ENCODE peak calls at places on chromosomes 11 and 22, in seven cellular contexts. U is Panc1, E is endothelial cell of umbilical vein, K is HCT116, D is GM23338, V is transverse colon, B is sigmoid colon. M is an unnamed sample.
A peak's percentile ranks its signal among the peaks of the same experiment; 100 is the strongest.

GRCh38 chr22:49767355-49768062 is 60.2 kb downstream of the BRD1 start:
- DNase-seq in U (peak; percentile 28), E (peak; percentile 64), K (peak; percentile 42), D (peak; percentile 82), V (peak; percentile 13), B (peak; percentile 61), M (no peak)

GRCh38 chr11:126268361-126268707 is 361 bp downstream of the SRPRA start:
- DNase-seq in U (no peak), E (no peak), K (no peak), D (peak; percentile 55), V (no peak), B (peak; percentile 70), M (no peak)

GRCh38 chr11:33694346-33695050 is 6.1 kb downstream of the C11orf91 start:
- DNase-seq in U (no peak), E (no peak), K (no peak), D (no peak), V (no peak), B (no peak), M (no peak)

GRCh38 chr11:60995798-60996197 is 24.3 kb downstream of the CD6 start:
- DNase-seq in U (no peak), E (no peak), K (no peak), D (no peak), V (no peak), B (no peak), M (no peak)

GRCh38 chr22:22110548-22111266 is 128.1 kb upstream of the TOP3B start:
- DNase-seq in U (peak; percentile 73), E (peak; percentile 23), K (peak; percentile 46), D (peak; percentile 74), V (peak; percentile 51), B (no peak), M (no peak)

GRCh38 chr22:45309422-45310227 is at the start of gene FAM118A:
- DNase-seq in U (peak; percentile 18), E (peak; percentile 91), K (peak; percentile 73), D (peak; percentile 95), V (peak; percentile 97), B (peak; percentile 96), M (peak; percentile 92)

GRCh38 chr22:27749597-27750225 is 51.8 kb downstream of the MN1 start:
- DNase-seq in U (no peak), E (no peak), K (no peak), D (peak; percentile 59), V (no peak), B (peak; percentile 63), M (no peak)

GRCh38 chr11:77082838-77083552 is 16.2 kb downstream of the CAPN5 start:
- DNase-seq in U (no peak), E (peak; percentile 64), K (no peak), D (no peak), V (peak; percentile 69), B (peak; percentile 87), M (peak; percentile 47)

GRCh38 chr22:42642801-42643631 is 2.6 kb upstream of the ATP5MGL start:
- DNase-seq in U (no peak), E (no peak), K (no peak), D (no peak), V (no peak), B (no peak), M (no peak)

GRCh38 chr11:130513132-130513531 is 64.7 kb downstream of the ADAMTS15 start:
- DNase-seq in U (no peak), E (no peak), K (no peak), D (no peak), V (peak; percentile 49), B (peak; percentile 94), M (no peak)

GRCh38 chr11:80163441-80163840 is 722.6 kb upstream of the TENM4 start:
- DNase-seq in U (no peak), E (no peak), K (no peak), D (no peak), V (no peak), B (no peak), M (no peak)

GRCh38 chr22:40312050-40312449 is 34.2 kb upstream of the ADSL start:
- DNase-seq in U (no peak), E (no peak), K (no peak), D (no peak), V (no peak), B (no peak), M (no peak)

GRCh38 chr11:1202776-1203504 is 19.9 kb upstream of the MUC5B start:
- DNase-seq in U (peak; percentile 32), E (peak; percentile 29), K (peak; percentile 23), D (peak; percentile 88), V (peak; percentile 69), B (peak; percentile 66), M (peak; percentile 62)

GRCh38 chr11:45473491-45473890 is 187.3 kb upstream of the SYT13 start:
- DNase-seq in U (no peak), E (no peak), K (no peak), D (peak; percentile 21), V (no peak), B (peak; percentile 20), M (no peak)

GRCh38 chr11:58567889-58568512 is 7.7 kb downstream of the LPXN start:
- DNase-seq in U (peak; percentile 39), E (peak; percentile 76), K (peak; percentile 51), D (peak; percentile 80), V (peak; percentile 65), B (no peak), M (peak; percentile 54)

GRCh38 chr11:95485115-95485900 is 254.3 kb upstream of the SESN3 start:
- DNase-seq in U (no peak), E (no peak), K (no peak), D (no peak), V (no peak), B (no peak), M (no peak)

GRCh38 chr11:132715041-132715440 is 817.3 kb downstream of the OPCML start:
- DNase-seq in U (no peak), E (no peak), K (no peak), D (no peak), V (no peak), B (no peak), M (no peak)

GRCh38 chr11:111665779-111666178 is 63.5 kb downstream of the SIK2 start:
- DNase-seq in U (no peak), E (peak; percentile 55), K (no peak), D (peak; percentile 72), V (no peak), B (no peak), M (no peak)

GRCh38 chr11:11345099-11345498 is 8.0 kb downstream of the CSNK2A3 start:
- DNase-seq in U (no peak), E (no peak), K (no peak), D (no peak), V (no peak), B (no peak), M (no peak)

GRCh38 chr11:96091476-96091875 is 167.6 kb upstream of the MTMR2 start:
- DNase-seq in U (peak; percentile 20), E (no peak), K (no peak), D (no peak), V (no peak), B (no peak), M (no peak)

GRCh38 chr11:38990139-38990538 is 2392.1 kb upstream of the RAG2 start:
- DNase-seq in U (no peak), E (no peak), K (no peak), D (no peak), V (peak; percentile 14), B (no peak), M (no peak)
- TF ChIP-seq POLR2AphosphoS5 in U (no peak), E (no peak), K (no peak), D (no peak), V (no peak), B (no peak), M (no peak)

GRCh38 chr11:66567787-66568123 is 651 bp downstream of the CTSF start:
- DNase-seq in U (no peak), E (no peak), K (no peak), D (no peak), V (no peak), B (no peak), M (no peak)

GRCh38 chr11:66570117-66570825 is 1.9 kb upstream of the CTSF start:
- DNase-seq in U (no peak), E (no peak), K (no peak), D (peak; percentile 68), V (no peak), B (no peak), M (no peak)

GRCh38 chr11:66569076-66569475 is 670 bp upstream of the CTSF start:
- DNase-seq in U (no peak), E (no peak), K (no peak), D (no peak), V (no peak), B (no peak), M (no peak)

GRCh38 chr11:66568124-66568916 is at the start of gene CTSF:
- DNase-seq in U (peak; percentile 28), E (peak; percentile 85), K (no peak), D (peak; percentile 93), V (peak; percentile 85), B (peak; percentile 95), M (peak; percentile 88)

GRCh38 chr11:66570826-66571222 is 2.4 kb upstream of the CTSF start:
- DNase-seq in U (no peak), E (no peak), K (no peak), D (peak; percentile 33), V (no peak), B (no peak), M (no peak)
- H3K4me1 ChIP-seq in U (no peaks in the 10 kb centered on the region), E (peaks cover 3% of the 10 kb centered on the region), K (no peaks in the 10 kb centered on the region), D (peaks cover 23% of the 10 kb centered on the region), V (peaks cover 18% of the 10 kb centered on the region), B (no peaks in the 10 kb centered on the region), M (no peaks in the 10 kb centered on the region)

DNA sequence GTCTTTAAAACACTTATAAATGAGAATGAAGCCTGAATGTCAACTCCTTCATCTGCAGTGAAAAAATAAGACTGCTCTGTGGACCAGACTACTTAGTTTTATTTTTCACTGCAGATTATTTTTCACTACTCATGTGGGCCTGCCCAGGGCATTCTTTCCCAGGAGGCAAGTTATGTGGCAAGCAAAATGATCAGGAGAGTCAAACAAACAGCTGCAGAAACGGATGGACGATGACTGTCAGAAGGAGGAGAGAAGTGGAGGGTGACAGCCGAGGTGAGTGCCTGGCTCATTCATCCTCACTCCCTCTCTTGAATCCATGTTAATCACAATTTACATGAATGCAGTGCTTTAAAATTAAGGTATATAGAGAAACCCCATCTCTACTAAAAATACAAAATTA is 5.8 kb upstream of the LRP5 start:
- DNase-seq in U (no peak), E (no peak), K (no peak), D (no peak), V (no peak), B (no peak), M (no peak)
- TF ChIP-seq POLR2AphosphoS5 in U (no peak), E (no peak), K (no peak), D (no peak), V (no peak), B (no peak), M (no peak)

GRCh38 chr22:17924735-17925727 is 99.3 kb downstream of the MICAL3 start:
- DNase-seq in U (no peak), E (peak; percentile 54), K (no peak), D (no peak), V (no peak), B (no peak), M (no peak)

GRCh38 chr22:17929909-17930308 is 94.5 kb downstream of the MICAL3 start:
- DNase-seq in U (no peak), E (no peak), K (no peak), D (no peak), V (no peak), B (no peak), M (no peak)

GRCh38 chr22:17926516-17926915 is 97.8 kb downstream of the MICAL3 start:
- DNase-seq in U (no peak), E (no peak), K (no peak), D (no peak), V (no peak), B (no peak), M (no peak)

GRCh38 chr22:17928391-17928790 is 96.0 kb downstream of the MICAL3 start:
- DNase-seq in U (no peak), E (no peak), K (no peak), D (no peak), V (no peak), B (no peak), M (no peak)

GRCh38 chr22:17927062-17927461 is 97.3 kb downstream of the MICAL3 start:
- DNase-seq in U (no peak), E (no peak), K (no peak), D (no peak), V (no peak), B (no peak), M (no peak)
- H3K4me1 ChIP-seq in U (peaks cover 15% of the 10 kb centered on the region), E (peaks cover 16% of the 10 kb centered on the region), K (peaks cover 46% of the 10 kb centered on the region), D (peaks cover 13% of the 10 kb centered on the region), V (peaks cover 50% of the 10 kb centered on the region), B (no peaks in the 10 kb centered on the region), M (peaks cover 24% of the 10 kb centered on the region)